ENCODE peak calls at places on chromosomes 4 and X, in four cellular contexts. One of them, this sample, is unnamed. For H3K27me3 and H3K36me3, the result is how much of the 10 kb centered on the place peaks cover.

GRCh38 chrX:87338510-87338909 is 179.1 kb upstream of the KLHL4 start:
- DNase-seq in upper lobe of right lung: no peak
- DNase-seq in IMR-90: peak
- DNase-seq in tibial artery: no peak
- DNase-seq in this sample: no peak

GRCh38 chr4:85842540-85842939 is 367.6 kb downstream of the ARHGAP24 start:
- DNase-seq in tibial artery: peak
- DNase-seq in IMR-90: peak
- DNase-seq in upper lobe of right lung: no peak
- DNase-seq in this sample: peak

GRCh38 chr4:154868423-154869194 is 87.5 kb downstream of the RBM46 start:
- DNase-seq in upper lobe of right lung: no peak
- DNase-seq in tibial artery: no peak
- DNase-seq in IMR-90: no peak
- DNase-seq in this sample: no peak

GRCh38 chr4:189792819-189793618 is 147.7 kb upstream of the FRG1 start:
- DNase-seq in tibial artery: peak
- DNase-seq in IMR-90: peak
- DNase-seq in upper lobe of right lung: peak
- DNase-seq in this sample: peak

GRCh38 chr4:166045457-166045856 is 172.4 kb downstream of the TLL1 start:
- DNase-seq in IMR-90: no peak
- DNase-seq in tibial artery: no peak
- DNase-seq in upper lobe of right lung: no peak
- DNase-seq in this sample: no peak

GRCh38 chr4:68658672-68659071 is 11.8 kb downstream of the UGT2B15 start:
- DNase-seq in tibial artery: no peak
- DNase-seq in upper lobe of right lung: no peak
- DNase-seq in IMR-90: no peak
- DNase-seq in this sample: no peak

GRCh38 chrX:11429543-11430085 is 136.4 kb downstream of the AMELX start:
- DNase-seq in tibial artery: no peak
- DNase-seq in upper lobe of right lung: no peak
- DNase-seq in IMR-90: no peak
- DNase-seq in this sample: no peak

GRCh38 chr4:40177591-40177990 is 19.2 kb upstream of the RHOH start:
- DNase-seq in tibial artery: no peak
- DNase-seq in IMR-90: no peak
- DNase-seq in upper lobe of right lung: no peak
- DNase-seq in this sample: no peak

GRCh38 chr4:30720656-30721352 is 635 bp downstream of the PCDH7 start:
- DNase-seq in IMR-90: peak
- DNase-seq in upper lobe of right lung: no peak
- DNase-seq in tibial artery: peak
- DNase-seq in this sample: no peak

GRCh38 chr4:86894465-86894864 is 2.2 kb upstream of the C4orf36 start:
- DNase-seq in IMR-90: peak
- DNase-seq in upper lobe of right lung: no peak
- DNase-seq in tibial artery: no peak
- DNase-seq in this sample: no peak

GRCh38 chrX:107537815-107538214 is 88.4 kb downstream of the FRMPD3 start:
- DNase-seq in IMR-90: peak
- DNase-seq in upper lobe of right lung: no peak
- DNase-seq in tibial artery: no peak
- DNase-seq in this sample: no peak

GRCh38 chr4:7828011-7828720 is 111.5 kb downstream of the AFAP1 start:
- DNase-seq in upper lobe of right lung: no peak
- DNase-seq in tibial artery: peak
- DNase-seq in IMR-90: peak
- DNase-seq in this sample: peak

GRCh38 chr4:162706677-162707076 is 460.0 kb downstream of the NAF1 start:
- DNase-seq in upper lobe of right lung: no peak
- DNase-seq in tibial artery: no peak
- DNase-seq in IMR-90: no peak
- DNase-seq in this sample: no peak

GRCh38 chr4:145178740-145179139 is 1.6 kb downstream of the OTUD4 start:
- DNase-seq in upper lobe of right lung: no peak
- DNase-seq in IMR-90: no peak
- DNase-seq in tibial artery: no peak
- DNase-seq in this sample: no peak

GRCh38 chrX:110082156-110082555 is 79.2 kb downstream of the TMEM164 start:
- DNase-seq in IMR-90: peak
- DNase-seq in tibial artery: no peak
- DNase-seq in upper lobe of right lung: no peak
- DNase-seq in this sample: no peak

GRCh38 chr4:37639551-37640293 is 46.5 kb downstream of the RELL1 start:
- DNase-seq in tibial artery: no peak
- DNase-seq in IMR-90: no peak
- DNase-seq in upper lobe of right lung: no peak
- DNase-seq in this sample: no peak

GRCh38 chr4:121679267-121679666 is 17.5 kb downstream of the ANXA5 start:
- DNase-seq in tibial artery: no peak
- DNase-seq in IMR-90: no peak
- DNase-seq in upper lobe of right lung: no peak
- DNase-seq in this sample: no peak

GRCh38 chr4:130636486-130636885 is 1540.5 kb downstream of the C4orf33 start:
- DNase-seq in upper lobe of right lung: no peak
- DNase-seq in IMR-90: no peak
- DNase-seq in tibial artery: no peak
- DNase-seq in this sample: no peak

GRCh38 chr4:120916937-120917336 is 5.6 kb downstream of the PRDM5 start:
- DNase-seq in upper lobe of right lung: no peak
- DNase-seq in IMR-90: peak
- DNase-seq in tibial artery: no peak
- DNase-seq in this sample: no peak

GRCh38 chr4:37715889-37716402 is 29.8 kb upstream of the RELL1 start:
- DNase-seq in IMR-90: peak
- DNase-seq in tibial artery: no peak
- DNase-seq in upper lobe of right lung: no peak
- DNase-seq in this sample: no peak

GRCh38 chr4:76363556-76364290 is 57.2 kb downstream of the STBD1 start:
- DNase-seq in IMR-90: peak
- DNase-seq in upper lobe of right lung: no peak
- DNase-seq in tibial artery: no peak
- DNase-seq in this sample: no peak

GRCh38 chrX:40007136-40007535 is 90.6 kb downstream of the BCOR start:
- DNase-seq in IMR-90: no peak
- DNase-seq in tibial artery: no peak
- DNase-seq in upper lobe of right lung: no peak
- DNase-seq in this sample: no peak

GRCh38 chr4:143084566-143084965 is 100.2 kb upstream of the USP38 start:
- DNase-seq in tibial artery: no peak
- DNase-seq in IMR-90: no peak
- DNase-seq in upper lobe of right lung: no peak
- DNase-seq in this sample: no peak

GRCh38 chr4:16136771-16137170 is 52.9 kb upstream of the PROM1 start:
- DNase-seq in IMR-90: no peak
- DNase-seq in tibial artery: no peak
- DNase-seq in upper lobe of right lung: no peak
- DNase-seq in this sample: no peak

GRCh38 chr4:8241895-8242696 is 27.5 kb upstream of the HTRA3 start:
- DNase-seq in tibial artery: peak
- DNase-seq in IMR-90: peak
- DNase-seq in upper lobe of right lung: peak
- DNase-seq in this sample: peak

GRCh38 chr4:20764353-20764752 is 64.1 kb downstream of the PACRGL start:
- DNase-seq in tibial artery: no peak
- DNase-seq in IMR-90: peak
- DNase-seq in upper lobe of right lung: no peak
- DNase-seq in this sample: no peak

GRCh38 chr4:119302073-119302832 is 19.7 kb downstream of the FABP2 start:
- DNase-seq in IMR-90: no peak
- DNase-seq in tibial artery: no peak
- DNase-seq in upper lobe of right lung: no peak
- DNase-seq in this sample: no peak

GRCh38 chr4:84932462-84932861 is 34.0 kb downstream of the WDFY3 start:
- DNase-seq in upper lobe of right lung: no peak
- DNase-seq in IMR-90: no peak
- DNase-seq in tibial artery: no peak
- DNase-seq in this sample: no peak

GRCh38 chrX:104324871-104325585 is 70.3 kb upstream of the ESX1 start:
- DNase-seq in upper lobe of right lung: no peak
- DNase-seq in IMR-90: peak
- DNase-seq in tibial artery: no peak
- DNase-seq in this sample: no peak

GRCh38 chrX:124862304-124862703 is 457.4 kb upstream of the TEX13C start:
- DNase-seq in tibial artery: no peak
- DNase-seq in upper lobe of right lung: no peak
- DNase-seq in IMR-90: no peak
- DNase-seq in this sample: no peak

GRCh38 chr4:150130953-150131352 is 52.7 kb downstream of the DCLK2 start:
- DNase-seq in IMR-90: peak
- DNase-seq in upper lobe of right lung: no peak
- DNase-seq in tibial artery: no peak
- DNase-seq in this sample: peak

GRCh38 chrX:6371353-6371752 is 142.7 kb upstream of the NLGN4X start:
- DNase-seq in IMR-90: no peak
- DNase-seq in upper lobe of right lung: no peak
- DNase-seq in tibial artery: no peak
- DNase-seq in this sample: no peak

GRCh38 chrX:17291998-17292658 is 82.9 kb upstream of the NHS start:
- DNase-seq in tibial artery: peak
- DNase-seq in upper lobe of right lung: no peak
- DNase-seq in IMR-90: no peak
- DNase-seq in this sample: no peak

GRCh38 chr4:109079731-109080130 is 222.7 kb downstream of the COL25A1 start:
- DNase-seq in tibial artery: no peak
- DNase-seq in IMR-90: peak
- DNase-seq in upper lobe of right lung: no peak
- DNase-seq in this sample: no peak

DNA sequence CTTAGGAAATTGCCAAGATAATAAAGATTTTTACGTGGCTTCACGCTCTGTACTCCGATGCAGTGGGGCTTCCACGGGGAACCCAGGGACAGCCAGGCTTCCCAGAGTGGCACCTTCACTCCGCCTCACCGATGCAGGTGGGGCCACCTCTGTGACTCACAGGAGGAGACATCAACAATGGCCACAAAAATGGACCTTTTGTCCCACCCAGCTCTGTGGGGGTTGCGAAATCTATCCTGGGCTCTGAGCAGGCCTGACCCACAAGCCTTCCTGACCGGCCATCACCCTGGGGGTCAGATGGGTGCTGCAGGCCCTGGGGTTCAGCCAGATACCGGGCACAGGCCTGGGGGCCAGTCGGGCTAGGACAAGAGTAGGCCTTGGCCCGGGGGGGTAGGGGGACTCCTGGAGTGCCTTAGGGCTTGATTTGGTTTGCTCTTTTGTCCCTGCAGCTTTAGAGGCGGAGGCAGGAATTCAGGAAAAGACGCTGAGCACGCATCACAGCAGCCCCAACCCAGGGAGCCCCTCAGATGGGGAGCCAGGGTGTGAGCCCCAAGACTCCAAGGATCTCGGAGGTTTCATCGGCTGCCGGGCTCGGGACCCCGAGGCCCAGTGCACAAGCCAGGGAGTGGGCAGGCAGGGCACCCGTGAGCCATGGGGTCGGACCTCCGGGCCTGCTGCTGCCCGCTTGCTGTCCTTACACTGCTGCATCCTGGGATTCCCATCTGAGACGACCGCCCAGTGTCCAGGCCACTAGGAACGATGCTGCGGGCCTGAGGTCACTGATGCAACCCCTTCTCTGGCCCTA is 136.5 kb upstream of the NKX1-1 start:
- DNase-seq in upper lobe of right lung: no peak
- DNase-seq in tibial artery: no peak
- DNase-seq in IMR-90: no peak
- DNase-seq in this sample: no peak
- H3K27me3 ChIP-seq in upper lobe of right lung: under half
- H3K27me3 ChIP-seq in tibial artery: half or more
- H3K27me3 ChIP-seq in IMR-90: under half
- H3K27me3 ChIP-seq in this sample: under half

GRCh38 chr4:17816142-17816541 is 5.4 kb downstream of the NCAPG start:
- DNase-seq in upper lobe of right lung: no peak
- DNase-seq in tibial artery: no peak
- DNase-seq in IMR-90: no peak
- DNase-seq in this sample: no peak
- H3K36me3 ChIP-seq in upper lobe of right lung: under half
- H3K36me3 ChIP-seq in tibial artery: under half
- H3K36me3 ChIP-seq in IMR-90: under half
- H3K36me3 ChIP-seq in this sample: under half

GRCh38 chrX:25003066-25003849 is 12.5 kb downstream of the ARX start:
- DNase-seq in IMR-90: no peak
- DNase-seq in upper lobe of right lung: no peak
- DNase-seq in tibial artery: no peak
- DNase-seq in this sample: no peak

GRCh38 chrX:25004485-25005032 is 11.2 kb downstream of the ARX start:
- DNase-seq in tibial artery: no peak
- DNase-seq in IMR-90: no peak
- DNase-seq in upper lobe of right lung: no peak
- DNase-seq in this sample: no peak

GRCh38 chrX:25001808-25002657 is 13.7 kb downstream of the ARX start:
- DNase-seq in tibial artery: no peak
- DNase-seq in upper lobe of right lung: no peak
- DNase-seq in IMR-90: no peak
- DNase-seq in this sample: no peak

GRCh38 chrX:25004040-25004439 is 11.7 kb downstream of the ARX start:
- DNase-seq in upper lobe of right lung: no peak
- DNase-seq in tibial artery: no peak
- DNase-seq in IMR-90: no peak
- DNase-seq in this sample: no peak

GRCh38 chrX:25002658-25003015 is 13.1 kb downstream of the ARX start:
- DNase-seq in IMR-90: no peak
- DNase-seq in upper lobe of right lung: no peak
- DNase-seq in tibial artery: no peak
- DNase-seq in this sample: no peak
- H3K27me3 ChIP-seq in IMR-90: half or more
- H3K27me3 ChIP-seq in upper lobe of right lung: under half
- H3K27me3 ChIP-seq in tibial artery: half or more
- H3K27me3 ChIP-seq in this sample: under half

GRCh38 chrX:15815779-15816452 is 25.6 kb downstream of the ZRSR2 start:
- DNase-seq in upper lobe of right lung: no peak
- DNase-seq in tibial artery: no peak
- DNase-seq in IMR-90: peak
- DNase-seq in this sample: no peak

GRCh38 chrX:15814811-15815210 is 24.5 kb downstream of the ZRSR2 start:
- DNase-seq in tibial artery: no peak
- DNase-seq in upper lobe of right lung: no peak
- DNase-seq in IMR-90: no peak
- DNase-seq in this sample: no peak

GRCh38 chrX:15816453-15816838 is 26.2 kb downstream of the ZRSR2 start:
- DNase-seq in IMR-90: peak
- DNase-seq in tibial artery: no peak
- DNase-seq in upper lobe of right lung: no peak
- DNase-seq in this sample: no peak

GRCh38 chrX:15820106-15821073 is 30.1 kb downstream of the ZRSR2 start:
- DNase-seq in upper lobe of right lung: no peak
- DNase-seq in tibial artery: no peak
- DNase-seq in IMR-90: peak
- DNase-seq in this sample: no peak

GRCh38 chrX:15816886-15817285 is 26.6 kb downstream of the ZRSR2 start:
- DNase-seq in IMR-90: no peak
- DNase-seq in tibial artery: no peak
- DNase-seq in upper lobe of right lung: no peak
- DNase-seq in this sample: no peak
- H3K36me3 ChIP-seq in IMR-90: under half
- H3K36me3 ChIP-seq in tibial artery: half or more
- H3K36me3 ChIP-seq in upper lobe of right lung: under half
- H3K36me3 ChIP-seq in this sample: under half

GRCh38 chr4:5888706-5889696 is 3.9 kb downstream of the CRMP1 start:
- DNase-seq in upper lobe of right lung: no peak
- DNase-seq in IMR-90: no peak
- DNase-seq in tibial artery: no peak
- DNase-seq in this sample: no peak
- H3K27me3 ChIP-seq in upper lobe of right lung: half or more
- H3K27me3 ChIP-seq in IMR-90: half or more
- H3K27me3 ChIP-seq in tibial artery: half or more
- H3K27me3 ChIP-seq in this sample: half or more

This sample was measured in tibial nerve.